ENCODE peak calls at places on chromosome 12, in eight cellular contexts. Z, J, S, X, P, I, W and F are unnamed samples.

GRCh38 chr12:104718581-104718980 is 239.5 kb downstream of the SLC41A2 start:
- DNase-seq in X (no peak), P (no peak), S (no peak), W (no peak), I (no peak), Z (no peak), J (no peak), F (no peak)

GRCh38 chr12:95633671-95634465 is 82.6 kb upstream of the USP44 start:
- DNase-seq in I (no peak), X (no peak), W (no peak), S (no peak), J (no peak), Z (no peak), P (no peak), F (no peak)

GRCh38 chr12:58629376-58629775 is 290.9 kb downstream of the LRIG3 start:
- DNase-seq in P (no peak), W (no peak), X (no peak), S (no peak), Z (no peak), J (no peak), I (no peak), F (no peak)

GRCh38 chr12:31227401-31227981 is 98.5 kb downstream of the SINHCAF start:
- DNase-seq in W (no peak), Z (no peak), J (no peak), I (no peak), X (no peak), P (no peak), S (no peak), F (no peak)

GRCh38 chr12:65490193-65490592 is 211.7 kb downstream of the MSRB3 start:
- DNase-seq in W (no peak), S (no peak), I (no peak), Z (no peak), J (no peak), P (peak), X (no peak), F (no peak)

GRCh38 chr12:110179291-110179690 is 55.1 kb downstream of the IFT81 start:
- DNase-seq in S (no peak), P (no peak), I (no peak), Z (no peak), J (no peak), X (no peak), W (no peak), F (no peak)

GRCh38 chr12:116392061-116392460 is 114.6 kb upstream of the MED13L start:
- DNase-seq in P (no peak), W (no peak), I (no peak), X (no peak), Z (no peak), J (no peak), S (no peak), F (no peak)

GRCh38 chr12:47111392-47111778 is 31.6 kb upstream of the AMIGO2 start:
- DNase-seq in X (no peak), W (no peak), S (no peak), P (no peak), Z (no peak), I (no peak), J (no peak), F (no peak)

GRCh38 chr12:132147423-132148367 is 3.4 kb downstream of the NOC4L start:
- DNase-seq in S (no peak), X (no peak), J (no peak), W (no peak), Z (no peak), P (no peak), I (no peak), F (peak)

GRCh38 chr12:111446044-111446581 is 40.4 kb downstream of the SH2B3 start:
- DNase-seq in X (no peak), P (no peak), J (no peak), I (no peak), W (no peak), S (no peak), Z (no peak), F (peak)

GRCh38 chr12:116222358-116222757 is 55.1 kb downstream of the MED13L start:
- DNase-seq in Z (peak), J (no peak), W (no peak), I (no peak), P (peak), X (peak), S (no peak), F (no peak)

GRCh38 chr12:50070314-50071060 is 13.1 kb downstream of the ASIC1 start:
- DNase-seq in P (peak), X (peak), Z (no peak), I (peak), J (peak), S (peak), W (no peak), F (peak)

GRCh38 chr12:34602213-34602940 is 580.1 kb downstream of the ALG10 start:
- DNase-seq in Z (no peak), S (no peak), W (no peak), J (no peak), P (no peak), I (no peak), X (no peak), F (no peak)